ENCODE peak calls at places on chromosomes 11 and 22, in four cellular contexts. Q is HCT116, Y is foreskin fibroblast, X is GM20000. F is an unnamed sample.

GRCh38 chr22:41469218-41469851 is 418 bp downstream of the ACO2 start:
- DNase-seq in Q (no peak), Y (no peak), X (no peak), F (peak; percentile 57)

GRCh38 chr22:20653795-20654342 is 120.0 kb upstream of the SERPIND1 start:
- DNase-seq in Q (no peak), Y (no peak), X (no peak), F (no peak)

GRCh38 chr22:47341464-47341863 is 579.0 kb downstream of the TBC1D22A start:
- DNase-seq in Q (no peak), Y (no peak), X (no peak), F (no peak)

GRCh38 chr11:15985863-15986139 is 370.5 kb downstream of the SOX6 start:
- DNase-seq in Q (no peak), Y (no peak), X (no peak), F (no peak)

GRCh38 chr22:43400449-43400848 is 11.4 kb upstream of the MPPED1 start:
- DNase-seq in Q (no peak), Y (no peak), X (no peak), F (no peak)

GRCh38 chr11:92122561-92122960 is 102.1 kb upstream of the FAT3 start:
- DNase-seq in Q (no peak), Y (no peak), X (no peak), F (no peak)

GRCh38 chr22:28791124-28791523 is 9.2 kb downstream of the XBP1 start:
- DNase-seq in Q (no peak), Y (no peak), X (no peak), F (no peak)

GRCh38 chr11:65503923-65504670 is 5.3 kb downstream of the MALAT1 start:
- DNase-seq in Q (no peak), Y (peak; percentile 24), X (no peak), F (no peak)

GRCh38 chr11:23284626-23285025 is 424.4 kb upstream of the CCDC179 start:
- DNase-seq in Q (no peak), Y (peak; percentile 28), X (no peak), F (no peak)

GRCh38 chr11:86672007-86672621 is at the start of gene ME3:
- DNase-seq in Q (no peak), Y (peak; percentile 57), X (peak; percentile 27), F (peak; percentile 12)

GRCh38 chr22:23363683-23364082 is 183.4 kb downstream of the BCR start:
- DNase-seq in Q (no peak), Y (no peak), X (no peak), F (no peak)

GRCh38 chr11:128904872-128905344 is 13.8 kb downstream of the KCNJ5 start:
- DNase-seq in Q (no peak), Y (no peak), X (peak; percentile 67), F (peak; percentile 13)

GRCh38 chr11:32580967-32581366 is 2.7 kb upstream of the EIF3M start:
- DNase-seq in Q (no peak), Y (peak; percentile 68), X (no peak), F (no peak)

GRCh38 chr11:133507185-133507584 is 25.1 kb downstream of the OPCML start:
- DNase-seq in Q (no peak), Y (no peak), X (no peak), F (no peak)

GRCh38 chr11:122646549-122647340 is 8.8 kb upstream of the UBASH3B start:
- DNase-seq in Q (no peak), Y (peak; percentile 68), X (no peak), F (no peak)

GRCh38 chr22:20763630-20764029 is 10.3 kb upstream of the SERPIND1 start:
- DNase-seq in Q (no peak), Y (no peak), X (no peak), F (no peak)

GRCh38 chr11:33391188-33391892 is 134.2 kb downstream of the HIPK3 start:
- DNase-seq in Q (no peak), Y (no peak), X (no peak), F (no peak)

GRCh38 chr22:48881326-48881980 is 946.2 kb downstream of the BRD1 start:
- DNase-seq in Q (no peak), Y (no peak), X (no peak), F (no peak)

GRCh38 chr22:35376728-35377472 is 4.0 kb upstream of the HMOX1 start:
- DNase-seq in Q (peak; percentile 83), Y (peak; percentile 99), X (peak; percentile 87), F (peak; percentile 92)

GRCh38 chr22:17085277-17086091 is 684 bp downstream of the IL17RA start:
- DNase-seq in Q (no peak), Y (no peak), X (peak; percentile 51), F (peak; percentile 32)

GRCh38 chr11:32858731-32859130 is 29.0 kb downstream of the PRRG4 start:
- DNase-seq in Q (no peak), Y (no peak), X (no peak), F (peak; percentile 2)

GRCh38 chr11:72924568-72925190 is 110.5 kb downstream of the ATG16L2 start:
- DNase-seq in Q (peak; percentile 8), Y (no peak), X (no peak), F (peak; percentile 47)

GRCh38 chr11:4191031-4191571 is 96.5 kb downstream of the RRM1 start:
- DNase-seq in Q (no peak), Y (no peak), X (no peak), F (no peak)

GRCh38 chr22:44449061-44449682 is 48.9 kb downstream of the RTL6 start:
- DNase-seq in Q (no peak), Y (peak; percentile 26), X (no peak), F (peak; percentile 73)

GRCh38 chr11:65014146-65014960 is at the start of gene ARL2:
- DNase-seq in Q (no peak), Y (no peak), X (peak; percentile 96), F (no peak)

GRCh38 chr11:75107187-75107586 is 10.5 kb upstream of the OR2AT4 start:
- DNase-seq in Q (no peak), Y (no peak), X (no peak), F (no peak)

GRCh38 chr11:46390331-46391171 is 1.0 kb downstream of the CHRM4 start:
- DNase-seq in Q (no peak), Y (no peak), X (peak; percentile 57), F (no peak)

GRCh38 chr11:93194673-93195291 is 3.0 kb downstream of the SLC36A4 start:
- DNase-seq in Q (no peak), Y (no peak), X (no peak), F (no peak)

GRCh38 chr11:68002575-68002942 is 1.3 kb downstream of the UNC93B1 start:
- DNase-seq in Q (no peak), Y (no peak), X (peak; percentile 58), F (peak; percentile 74)

GRCh38 chr22:49573109-49573765 is 254.4 kb downstream of the BRD1 start:
- DNase-seq in Q (no peak), Y (no peak), X (no peak), F (no peak)

GRCh38 chr11:44950036-44950624 is 553 bp downstream of the TP53I11 start:
- DNase-seq in Q (no peak), Y (no peak), X (peak; percentile 44), F (no peak)